ENCODE peak calls at places on chromosomes 4 and X, in eight cellular contexts. O, T, B, U, A, W, H and Q are unnamed samples.

GRCh38 chrX:18360867-18361266 is 6.4 kb upstream of the SCML2 start:
- DNase-seq in O (no peak), T (no peak), B (no peak), U (no peak), A (no peak), W (no peak), H (no peak), Q (no peak)

GRCh38 chr4:68466185-68466584 is 18.9 kb downstream of the TMPRSS11E start:
- DNase-seq in O (no peak), T (no peak), B (no peak), U (no peak), A (peak), W (no peak), H (no peak), Q (no peak)

GRCh38 chrX:30653415-30654131 is at the start of gene GK:
- DNase-seq in O (peak), T (peak), B (no peak), U (peak), A (peak), W (no peak), H (peak), Q (no peak)

GRCh38 chr4:82797048-82797590 is 1.5 kb downstream of the SCD5 start:
- DNase-seq in O (peak), T (peak), B (no peak), U (no peak), A (no peak), W (no peak), H (no peak), Q (no peak)

GRCh38 chr4:159367421-159368105 is 264.7 kb downstream of the RAPGEF2 start:
- DNase-seq in O (no peak), T (no peak), B (no peak), U (no peak), A (no peak), W (no peak), H (no peak), Q (no peak)

GRCh38 chr4:72319596-72319995 is 249.4 kb downstream of the ADAMTS3 start:
- DNase-seq in O (no peak), T (no peak), B (no peak), U (no peak), A (peak), W (no peak), H (no peak), Q (no peak)

GRCh38 chrX:153732406-153732805 is 7.8 kb downstream of the ABCD1 start:
- DNase-seq in O (no peak), T (no peak), B (no peak), U (no peak), A (no peak), W (no peak), H (no peak), Q (peak)

GRCh38 chrX:110745288-110745687 is 50.3 kb downstream of the CHRDL1 start:
- DNase-seq in O (no peak), T (no peak), B (no peak), U (no peak), A (no peak), W (no peak), H (no peak), Q (no peak)

GRCh38 chrX:135086197-135086854 is 34.0 kb downstream of the ETDB start:
- DNase-seq in O (peak), T (no peak), B (no peak), U (peak), A (peak), W (peak), H (peak), Q (no peak)

GRCh38 chrX:30898886-30899285 is 9.8 kb upstream of the TAB3 start:
- DNase-seq in O (no peak), T (no peak), B (no peak), U (no peak), A (no peak), W (no peak), H (no peak), Q (no peak)

GRCh38 chr4:18566970-18567799 is 545.6 kb upstream of the LCORL start:
- DNase-seq in O (no peak), T (no peak), B (no peak), U (no peak), A (no peak), W (peak), H (no peak), Q (no peak)

GRCh38 chrX:69083361-69083760 is 81.9 kb downstream of the PJA1 start:
- DNase-seq in O (no peak), T (no peak), B (no peak), U (no peak), A (no peak), W (no peak), H (no peak), Q (no peak)

GRCh38 chrX:38558681-38559080 is 2.7 kb upstream of the TSPAN7 start:
- DNase-seq in O (no peak), T (no peak), B (no peak), U (no peak), A (no peak), W (no peak), H (no peak), Q (no peak)

GRCh38 chr4:77500801-77501200 is 104.8 kb upstream of the CXCL13 start:
- DNase-seq in O (no peak), T (no peak), B (no peak), U (no peak), A (no peak), W (no peak), H (no peak), Q (no peak)

GRCh38 chrX:150934453-150934852 is 36.0 kb upstream of the CD99L2 start:
- DNase-seq in O (no peak), T (peak), B (no peak), U (peak), A (peak), W (peak), H (no peak), Q (no peak)

GRCh38 chr4:30614771-30615170 is 105.4 kb upstream of the PCDH7 start:
- DNase-seq in O (no peak), T (no peak), B (no peak), U (no peak), A (no peak), W (no peak), H (no peak), Q (no peak)

GRCh38 chr4:99790796-99791617 is 25.6 kb upstream of the DAPP1 start:
- DNase-seq in O (no peak), T (no peak), B (no peak), U (no peak), A (peak), W (no peak), H (peak), Q (no peak)

GRCh38 chr4:153257151-153257620 is 52.9 kb downstream of the TRIM2 start:
- DNase-seq in O (peak), T (peak), B (no peak), U (no peak), A (peak), W (no peak), H (no peak), Q (no peak)

GRCh38 chr4:16827045-16827444 is 71.4 kb downstream of the LDB2 start:
- DNase-seq in O (no peak), T (no peak), B (no peak), U (no peak), A (no peak), W (no peak), H (no peak), Q (no peak)

GRCh38 chr4:173231916-173232315 is 63.3 kb downstream of the GALNT7 start:
- DNase-seq in O (no peak), T (no peak), B (no peak), U (no peak), A (peak), W (no peak), H (no peak), Q (no peak)

GRCh38 chrX:74382613-74383012 is 38.7 kb upstream of the SLC16A2 start:
- DNase-seq in O (peak), T (peak), B (peak), U (peak), A (peak), W (peak), H (peak), Q (peak)

GRCh38 chr4:8228319-8229250 is 29.5 kb downstream of the SH3TC1 start:
- DNase-seq in O (no peak), T (no peak), B (peak), U (peak), A (peak), W (peak), H (peak), Q (peak)

GRCh38 chr4:182846041-182846440 is 71.1 kb downstream of the DCTD start:
- DNase-seq in O (no peak), T (no peak), B (no peak), U (no peak), A (no peak), W (no peak), H (no peak), Q (no peak)

GRCh38 chr4:87391783-87392054 is 731 bp upstream of the HSD17B11 start:
- DNase-seq in O (peak), T (no peak), B (no peak), U (no peak), A (no peak), W (no peak), H (no peak), Q (no peak)

GRCh38 chrX:113929004-113929403 is 654.9 kb upstream of the HTR2C start:
- DNase-seq in O (peak), T (peak), B (no peak), U (peak), A (peak), W (peak), H (peak), Q (no peak)

GRCh38 chrX:153902388-153902787 is 2.1 kb upstream of the AVPR2 start:
- DNase-seq in O (peak), T (no peak), B (no peak), U (no peak), A (no peak), W (no peak), H (no peak), Q (no peak)

GRCh38 chrX:104156630-104157529 is at the start of gene SLC25A53:
- DNase-seq in O (peak), T (peak), B (peak), U (peak), A (peak), W (peak), H (peak), Q (peak)

GRCh38 chrX:153906126-153906917 is 1.8 kb downstream of the AVPR2 start:
- DNase-seq in O (no peak), T (no peak), B (no peak), U (no peak), A (no peak), W (no peak), H (no peak), Q (no peak)

GRCh38 chr4:128525939-128526630 is 238.5 kb upstream of the PGRMC2 start:
- DNase-seq in O (no peak), T (no peak), B (no peak), U (no peak), A (peak), W (peak), H (no peak), Q (no peak)

GRCh38 chr4:40916218-40916555 is 166.4 kb downstream of the NSUN7 start:
- DNase-seq in O (no peak), T (no peak), B (no peak), U (no peak), A (peak), W (no peak), H (no peak), Q (no peak)

GRCh38 chr4:28690890-28691289 is 1830.2 kb downstream of the STIM2 start:
- DNase-seq in O (no peak), T (no peak), B (no peak), U (no peak), A (no peak), W (no peak), H (no peak), Q (no peak)

GRCh38 chr4:28682872-28683271 is 1822.2 kb downstream of the STIM2 start:
- DNase-seq in O (no peak), T (no peak), B (no peak), U (no peak), A (no peak), W (no peak), H (no peak), Q (no peak)

GRCh38 chr4:28686618-28687017 is 1826.0 kb downstream of the STIM2 start:
- DNase-seq in O (peak), T (peak), B (no peak), U (peak), A (peak), W (peak), H (peak), Q (no peak)
- TF ChIP-seq CTCF in O (peak), T (peak), B (no peak), U (no peak), A (peak), W (peak), H (peak), Q (no peak)

GRCh38 chr4:48269861-48270515 is 350 bp upstream of the TEC start:
- DNase-seq in O (peak), T (peak), B (peak), U (peak), A (peak), W (peak), H (peak), Q (peak)
- TF ChIP-seq CTCF in O (peak), T (no peak), B (no peak), U (peak), A (peak), W (peak), H (no peak), Q (no peak)

GRCh38 chrX:129559800-129560199 is 19.7 kb downstream of the OCRL start:
- DNase-seq in O (no peak), T (no peak), B (no peak), U (no peak), A (no peak), W (no peak), H (no peak), Q (no peak)
- TF ChIP-seq CTCF in O (no peak), T (no peak), B (no peak), U (no peak), A (no peak), W (no peak), H (no peak), Q (no peak)

DNA sequence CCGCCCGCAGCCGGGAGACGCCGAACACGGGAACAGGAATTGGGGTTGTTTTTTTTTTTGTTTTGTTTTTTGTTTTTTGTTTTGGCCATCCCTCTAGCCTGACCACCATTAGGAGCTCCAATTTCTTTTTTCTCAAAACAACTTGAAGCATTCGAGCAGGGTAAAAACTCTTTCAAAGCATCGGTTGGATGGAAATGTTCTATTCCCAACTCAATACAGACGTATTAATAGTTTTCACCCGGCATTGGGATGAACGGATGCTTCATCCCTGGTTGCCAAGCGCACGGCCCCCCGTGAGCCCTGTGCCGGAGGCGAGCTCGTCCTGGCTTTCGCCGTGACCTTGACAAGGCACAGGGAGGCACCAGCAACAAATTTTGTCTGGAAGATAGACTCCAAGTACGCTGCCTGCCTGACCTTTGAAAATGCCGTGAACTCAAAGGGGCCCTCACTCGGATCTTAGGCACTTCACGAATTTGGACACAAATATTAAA is 352 bp upstream of the MAP3K15 start:
- DNase-seq in O (peak), T (peak), B (no peak), U (no peak), A (no peak), W (no peak), H (no peak), Q (no peak)
- TF ChIP-seq CTCF in O (peak), T (no peak), B (no peak), U (no peak), A (no peak), W (peak), H (peak), Q (no peak)

DNA sequence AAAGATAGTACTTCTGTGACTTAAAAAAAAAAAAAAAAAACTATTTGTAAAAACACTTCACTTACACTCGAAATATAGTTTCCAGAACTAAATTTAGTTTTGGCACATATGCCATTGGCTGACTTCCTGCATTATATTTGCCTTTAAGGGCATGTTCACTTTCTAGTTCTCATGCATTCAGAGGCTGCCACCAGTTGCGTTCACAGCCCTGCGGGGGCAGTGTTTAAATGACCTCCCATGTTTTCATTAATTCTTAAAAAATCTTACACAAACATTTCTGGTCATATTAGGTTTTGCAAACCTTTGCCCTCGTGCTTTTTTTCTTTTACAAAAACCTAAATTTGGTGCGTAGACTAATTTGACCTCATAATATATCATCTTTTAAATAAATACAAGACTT is 12.5 kb upstream of the ARHGAP6 start:
- DNase-seq in O (no peak), T (no peak), B (no peak), U (no peak), A (no peak), W (no peak), H (no peak), Q (no peak)
- TF ChIP-seq CTCF in O (peak), T (no peak), B (no peak), U (no peak), A (peak), W (peak), H (peak), Q (no peak)